ENCODE peak calls at places on chromosomes 7 and 10, in nine cellular contexts. J, B, H, F, D, G, Z, O and P are unnamed samples.

GRCh38 chr7:98168904-98169621 is 42.2 kb upstream of the BHLHA15 start:
- DNase-seq in J (no peak), B (no peak), H (no peak), F (no peak), D (no peak), G (no peak), Z (no peak), O (no peak), P (no peak)

GRCh38 chr7:142196066-142196840 is 61.6 kb downstream of the PRSS58 start:
- DNase-seq in J (no peak), B (no peak), H (no peak), F (peak; percentile 29), D (no peak), G (no peak), Z (no peak), O (no peak), P (no peak)

GRCh38 chr7:45181991-45182855 is 24.6 kb downstream of the RAMP3 start:
- DNase-seq in J (no peak), B (no peak), H (peak; percentile 20), F (no peak), D (peak; percentile 71), G (no peak), Z (no peak), O (no peak), P (no peak)

GRCh38 chr7:150974468-150975391 is 3.4 kb downstream of the KCNH2 start:
- DNase-seq in J (peak; percentile 82), B (no peak), H (no peak), F (no peak), D (peak; percentile 92), G (no peak), Z (no peak), O (peak; percentile 55), P (peak; percentile 66)

GRCh38 chr10:6494934-6495592 is 85.0 kb downstream of the PRKCQ start:
- DNase-seq in J (no peak), B (no peak), H (no peak), F (no peak), D (no peak), G (no peak), Z (no peak), O (no peak), P (no peak)

GRCh38 chr7:131105803-131106680 is 221.6 kb upstream of the MKLN1 start:
- DNase-seq in J (peak; percentile 93), B (peak; percentile 86), H (peak; percentile 91), F (peak; percentile 83), D (peak; percentile 97), G (peak; percentile 69), Z (no peak), O (peak; percentile 83), P (peak; percentile 85)

GRCh38 chr10:71423268-71423667 is 26.5 kb downstream of the CDH23 start:
- DNase-seq in J (no peak), B (no peak), H (no peak), F (no peak), D (peak; percentile 31), G (no peak), Z (no peak), O (no peak), P (no peak)

GRCh38 chr7:77352688-77353406 is 63.3 kb downstream of the GSAP start:
- DNase-seq in J (no peak), B (no peak), H (no peak), F (no peak), D (no peak), G (no peak), Z (no peak), O (no peak), P (no peak)

GRCh38 chr7:142587578-142588191 is 161.6 kb upstream of the PRSS1 start:
- DNase-seq in J (peak; percentile 31), B (peak; percentile 83), H (no peak), F (peak; percentile 87), D (no peak), G (no peak), Z (no peak), O (no peak), P (no peak)

GRCh38 chr7:94304878-94305277 is 89.8 kb upstream of the COL1A2 start:
- DNase-seq in J (no peak), B (no peak), H (no peak), F (no peak), D (no peak), G (no peak), Z (no peak), O (no peak), P (no peak)

GRCh38 chr7:93015193-93016084 is 102.3 kb downstream of the SAMD9 start:
- DNase-seq in J (no peak), B (peak; percentile 72), H (no peak), F (peak; percentile 30), D (no peak), G (no peak), Z (no peak), O (no peak), P (no peak)

GRCh38 chr10:50396491-50397311 is 145.4 kb upstream of the ASAH2 start:
- DNase-seq in J (no peak), B (peak; percentile 67), H (no peak), F (peak; percentile 67), D (no peak), G (no peak), Z (no peak), O (no peak), P (no peak)

GRCh38 chr10:17961551-17962422 is 10.1 kb downstream of the SLC39A12 start:
- DNase-seq in J (no peak), B (peak; percentile 27), H (no peak), F (peak; percentile 77), D (no peak), G (no peak), Z (no peak), O (no peak), P (no peak)

GRCh38 chr7:2661602-2662272 is 26.3 kb upstream of the AMZ1 start:
- DNase-seq in J (peak; percentile 69), B (no peak), H (no peak), F (no peak), D (peak; percentile 72), G (no peak), Z (no peak), O (no peak), P (no peak)
- TF ChIP-seq CTCF in J (peak; percentile 13), B (peak; percentile 9), H (peak; percentile 9), F (peak; percentile 11), D (no peak), G (no peak), Z (peak; percentile 57), O (no peak), P (no peak)

DNA sequence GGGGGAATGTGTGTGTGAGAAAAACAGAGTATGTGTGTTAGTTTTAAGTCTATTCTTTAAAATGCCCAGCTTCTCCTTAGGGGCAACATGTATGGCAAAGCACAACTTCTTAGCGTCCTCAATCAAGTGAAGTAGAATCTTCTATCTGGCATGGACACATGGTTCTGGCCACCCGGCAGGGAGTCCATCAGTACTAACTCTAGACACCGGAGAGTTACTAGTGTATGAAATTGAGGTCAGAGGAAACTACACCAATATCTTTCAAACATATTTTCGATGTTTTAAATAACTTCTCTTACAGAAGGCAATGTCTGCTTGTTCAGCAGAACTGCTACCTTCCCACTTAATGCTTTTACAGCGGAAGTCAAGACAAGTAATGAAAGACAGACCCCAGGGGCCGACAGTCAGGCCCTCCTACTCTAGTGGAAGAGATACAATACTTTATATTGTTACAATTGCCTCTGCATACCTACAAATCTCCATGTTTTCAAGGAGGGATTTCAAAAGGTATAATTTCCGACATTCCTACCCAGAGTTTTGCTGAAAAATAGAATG is 89.8 kb downstream of the RNF216 start:
- DNase-seq in J (no peak), B (peak; percentile 33), H (no peak), F (no peak), D (no peak), G (no peak), Z (no peak), O (no peak), P (no peak)
- H3K4me3 ChIP-seq in J (peak overlapping the region; percentile 13), B (no peak overlapping the region), H (no peak overlapping the region), F (no peak overlapping the region), D (no peak overlapping the region), G (no peak overlapping the region), Z (no peak overlapping the region), O (no peak overlapping the region), P (no peak overlapping the region)

GRCh38 chr10:119762035-119762434 is 36.2 kb downstream of the INPP5F start:
- DNase-seq in J (no peak), B (no peak), H (no peak), F (no peak), D (no peak), G (no peak), Z (no peak), O (no peak), P (no peak)
- TF ChIP-seq CTCF in J (no peak), B (no peak), H (no peak), F (no peak), D (no peak), G (no peak), Z (no peak), O (no peak), P (no peak)

GRCh38 chr10:75286901-75287300 is 51.1 kb upstream of the COMTD1 start:
- DNase-seq in J (no peak), B (no peak), H (no peak), F (no peak), D (no peak), G (no peak), Z (no peak), O (no peak), P (no peak)

GRCh38 chr10:75281980-75282379 is 46.2 kb upstream of the COMTD1 start:
- DNase-seq in J (no peak), B (no peak), H (no peak), F (no peak), D (no peak), G (no peak), Z (no peak), O (no peak), P (no peak)

GRCh38 chr10:75284097-75284485 is 48.3 kb upstream of the COMTD1 start:
- DNase-seq in J (no peak), B (no peak), H (no peak), F (no peak), D (no peak), G (no peak), Z (no peak), O (no peak), P (no peak)

GRCh38 chr10:75287697-75288096 is 51.9 kb upstream of the COMTD1 start:
- DNase-seq in J (no peak), B (no peak), H (no peak), F (no peak), D (no peak), G (no peak), Z (no peak), O (no peak), P (no peak)

DNA sequence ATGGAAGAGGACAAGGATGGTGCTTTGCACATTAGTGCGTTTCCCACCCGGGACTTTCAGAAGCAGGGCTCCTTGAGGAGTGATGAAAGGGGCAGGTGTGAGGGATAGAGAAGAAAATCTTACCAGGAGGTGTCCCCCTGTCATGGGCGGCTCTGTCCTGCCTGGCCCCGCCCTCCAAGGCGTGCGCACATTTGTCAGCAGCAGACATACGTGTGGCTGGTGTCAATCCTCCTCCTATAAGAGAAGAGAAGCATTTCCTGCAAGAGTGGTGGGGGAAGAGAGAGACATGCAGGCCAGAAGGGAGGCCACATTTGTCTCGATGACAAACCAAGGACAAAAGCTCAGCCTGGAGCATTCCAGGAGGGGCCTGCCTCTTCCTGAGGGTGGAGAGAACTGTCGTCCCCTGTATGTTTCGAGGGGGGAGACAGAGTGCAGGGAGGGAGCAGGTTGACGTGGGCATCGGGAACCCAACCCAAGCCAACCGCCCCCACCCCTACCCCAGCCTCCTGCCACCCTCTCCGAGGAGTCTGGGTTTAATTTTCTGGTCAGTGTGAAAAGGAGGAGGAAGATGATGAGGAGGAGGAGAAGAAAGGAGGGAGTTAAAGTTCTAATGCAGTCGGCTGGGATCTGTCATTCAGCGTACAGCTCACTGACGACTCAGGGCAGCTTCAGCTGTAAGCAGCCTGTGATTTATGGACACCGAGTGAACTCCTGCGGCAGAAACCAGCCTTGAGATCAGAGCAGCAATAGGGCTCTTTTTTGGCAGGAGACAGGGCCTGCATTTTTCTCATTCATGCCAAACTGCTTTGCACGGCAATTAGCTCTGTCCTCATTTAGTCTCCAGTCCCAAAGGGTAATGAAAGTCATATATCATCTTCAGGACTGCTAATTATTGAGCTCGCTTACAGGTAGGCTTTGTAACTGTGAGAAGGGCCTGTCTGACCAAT is 47.7 kb upstream of the COMTD1 start:
- DNase-seq in J (no peak), B (peak; percentile 48), H (no peak), F (peak; percentile 33), D (no peak), G (no peak), Z (no peak), O (no peak), P (no peak)
- H3K4me3 ChIP-seq in J (no peak overlapping the region), B (no peak overlapping the region), H (no peak overlapping the region), F (no peak overlapping the region), D (no peak overlapping the region), G (no peak overlapping the region), Z (no peak overlapping the region), O (no peak overlapping the region), P (no peak overlapping the region)